ENCODE peak calls at places on chromosomes 5 and 9, in eight cellular contexts. T is DND-41, S is BJ, W is GM23338, I is testis, K is cardiac muscle cell, E is astrocyte of the spinal cord, H is IMR-90. G is an unnamed sample.

GRCh38 chr5:92969781-92970237 is 611.2 kb downstream of the NR2F1-AS1 start:
- DNase-seq in K (no peak), I (no peak), H (peak), W (no peak), T (no peak), E (no peak), S (no peak), G (peak)

GRCh38 chr5:66994790-66995189 is 201.8 kb downstream of the CD180 start:
- DNase-seq in W (no peak), I (no peak), E (no peak), K (no peak), H (no peak), T (no peak), S (no peak), G (no peak)

GRCh38 chr5:53126514-53126913 is 17.0 kb upstream of the MOCS2 start:
- DNase-seq in K (peak), W (no peak), T (no peak), S (no peak), E (peak), H (peak), I (no peak), G (no peak)

GRCh38 chr5:75202935-75203334 is 33.7 kb downstream of the ANKRD31 start:
- DNase-seq in W (peak), K (no peak), I (no peak), T (no peak), E (no peak), H (no peak), S (no peak), G (no peak)

GRCh38 chr5:150616506-150616905 is 24.0 kb upstream of the SYNPO start:
- DNase-seq in W (no peak), T (no peak), K (no peak), I (no peak), S (no peak), H (no peak), E (no peak), G (no peak)

GRCh38 chr9:20397348-20397747 is 225.0 kb downstream of the MLLT3 start:
- DNase-seq in T (no peak), W (peak), S (no peak), E (no peak), I (no peak), K (no peak), H (no peak), G (no peak)

GRCh38 chr5:154446183-154447073 is 631 bp downstream of the SAP30L start:
- DNase-seq in H (peak), K (peak), W (peak), T (peak), E (peak), S (no peak), I (peak), G (peak)

GRCh38 chr5:120808135-120808534 is 344.0 kb downstream of the PRR16 start:
- DNase-seq in K (no peak), W (peak), E (peak), T (no peak), I (no peak), H (peak), S (no peak), G (no peak)

GRCh38 chr9:83336696-83337095 is 201.5 kb downstream of the FRMD3 start:
- DNase-seq in W (no peak), S (no peak), H (no peak), I (no peak), E (peak), K (no peak), T (no peak), G (no peak)

GRCh38 chr5:53337827-53338226 is 142.6 kb upstream of the FST start:
- DNase-seq in S (no peak), H (peak), W (no peak), E (no peak), I (no peak), T (no peak), K (no peak), G (no peak)

GRCh38 chr5:132510076-132510475 is 19.5 kb upstream of the IRF1 start:
- DNase-seq in I (no peak), K (peak), W (no peak), E (peak), S (peak), H (peak), T (no peak), G (peak)

GRCh38 chr5:15573594-15573993 is 73.6 kb downstream of the FBXL7 start:
- DNase-seq in W (no peak), K (no peak), E (peak), H (peak), I (no peak), S (no peak), T (no peak), G (no peak)

GRCh38 chr9:94928696-94929372 is 202.3 kb downstream of the AOPEP start:
- DNase-seq in H (peak), W (no peak), I (no peak), T (no peak), S (no peak), E (peak), K (no peak), G (no peak)

GRCh38 chr5:140322751-140323731 is 20.1 kb upstream of the PFDN1 start:
- DNase-seq in T (no peak), S (peak), K (peak), I (peak), W (peak), E (peak), H (peak), G (peak)

GRCh38 chr5:143226872-143227271 is 176.6 kb downstream of the NR3C1 start:
- DNase-seq in K (no peak), I (no peak), E (no peak), T (no peak), H (no peak), W (no peak), S (no peak), G (no peak)

GRCh38 chr5:171615201-171616001 is 170.2 kb upstream of the SMIM23 start:
- DNase-seq in E (no peak), H (no peak), S (no peak), W (peak), I (no peak), K (no peak), T (no peak), G (no peak)

GRCh38 chr9:108606408-108606807 is 249.4 kb downstream of the ACTL7B start:
- DNase-seq in W (no peak), K (no peak), E (no peak), H (no peak), S (no peak), I (no peak), T (no peak), G (no peak)

GRCh38 chr5:41793156-41793770 is 77.0 kb downstream of the OXCT1 start:
- DNase-seq in K (peak), I (no peak), W (no peak), H (peak), T (no peak), E (peak), S (peak), G (peak)

GRCh38 chr5:42840279-42840678 is 28.6 kb upstream of the SELENOP start:
- DNase-seq in T (no peak), E (peak), W (no peak), S (peak), H (peak), I (peak), K (peak), G (peak)

GRCh38 chr5:172833691-172834569 is at the start of gene ERGIC1:
- DNase-seq in H (peak), T (peak), E (peak), S (no peak), K (peak), I (peak), W (peak), G (peak)

GRCh38 chr9:18980124-18980660 is 52.8 kb downstream of the SAXO1 start:
- DNase-seq in K (peak), T (no peak), W (no peak), H (no peak), S (no peak), I (no peak), E (no peak), G (no peak)

GRCh38 chr5:52804359-52804758 is 16.6 kb downstream of the ITGA1 start:
- DNase-seq in K (peak), E (no peak), I (no peak), T (no peak), S (no peak), W (no peak), H (no peak), G (peak)

GRCh38 chr5:18546570-18546969 is 912.3 kb downstream of the TAF11L14 start:
- DNase-seq in T (no peak), H (no peak), E (no peak), S (no peak), K (no peak), W (peak), I (no peak), G (no peak)

GRCh38 chr5:308672-309271 is 12.7 kb upstream of the AHRR start:
- DNase-seq in K (peak), E (peak), W (peak), H (peak), I (no peak), S (no peak), T (no peak), G (peak)
- TF ChIP-seq CTCF in K (peak), E (peak), W (peak), H (peak), I (no peak), S (peak), T (no peak), G (peak)

GRCh38 chr9:98796364-98797101 is at the start of gene ANKS6:
- DNase-seq in T (peak), W (peak), E (peak), K (peak), H (peak), S (no peak), I (peak), G (peak)
- TF ChIP-seq CTCF in T (peak), W (no peak), E (peak), K (peak), H (peak), S (peak), I (peak), G (peak)

DNA sequence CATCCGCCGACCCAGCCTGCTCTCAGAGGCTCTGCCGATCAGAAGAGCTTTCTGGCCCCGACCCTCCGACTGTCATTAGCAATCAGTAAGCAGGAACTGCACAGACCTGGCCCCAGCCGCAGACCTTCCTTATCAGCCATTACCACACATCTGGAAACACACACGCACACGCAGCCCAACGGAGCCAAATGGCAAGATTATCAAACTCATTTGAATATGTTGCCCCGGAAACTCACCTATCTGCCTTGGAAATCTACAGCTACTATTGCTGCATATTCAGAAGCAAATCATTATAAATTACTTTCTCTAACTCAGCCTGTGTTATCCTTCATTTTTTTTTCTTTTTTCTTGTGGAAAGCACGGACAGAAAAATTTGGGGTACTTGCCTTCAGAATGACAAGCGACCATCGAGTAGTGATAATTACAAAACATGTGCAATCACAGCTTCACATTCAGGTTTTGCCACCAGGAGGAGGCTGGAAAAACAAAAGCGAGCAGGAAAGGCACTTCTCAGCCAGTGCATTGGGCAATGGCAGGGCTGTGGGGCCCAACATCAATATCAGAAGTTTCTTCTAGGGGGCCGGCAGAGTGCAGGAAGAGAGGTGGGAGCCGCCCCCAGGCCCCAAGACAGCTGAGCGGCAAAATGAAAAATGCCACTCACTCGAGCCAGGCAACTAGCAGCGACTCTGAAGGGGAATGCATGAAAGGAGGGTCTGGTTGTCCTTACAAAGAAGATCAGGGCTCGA is 122.3 kb downstream of the VAV2 start:
- DNase-seq in K (peak), T (no peak), W (no peak), I (no peak), H (no peak), S (no peak), E (no peak), G (peak)
- TF ChIP-seq CTCF in K (peak), T (no peak), W (no peak), I (no peak), H (no peak), S (no peak), E (no peak), G (peak)

GRCh38 chr5:163653526-163653925 is 148.1 kb downstream of the MAT2B start:
- DNase-seq in K (no peak), W (no peak), S (no peak), H (no peak), T (no peak), I (no peak), E (no peak), G (no peak)
- TF ChIP-seq CTCF in K (no peak), W (no peak), S (no peak), H (no peak), T (no peak), I (no peak), E (no peak), G (no peak)

G was measured in fibroblast of villous mesenchyme.